ENCODE peak calls at places on chromosomes 7 and 10, in nine cellular contexts. O, Z, I, Y, E, L, R, P and S are unnamed samples.

GRCh38 chr10:62171791-62172190 is 96.9 kb downstream of the RTKN2 start:
- DNase-seq in O (no peak), Z (no peak), I (no peak), Y (no peak), E (no peak), L (no peak), R (no peak), P (no peak), S (no peak)

GRCh38 chr10:131847241-131847783 is 53.5 kb upstream of the PPP2R2D start:
- DNase-seq in O (no peak), Z (no peak), I (peak), Y (no peak), E (no peak), L (no peak), R (no peak), P (no peak), S (no peak)

GRCh38 chr10:122152544-122152943 is 118.6 kb upstream of the BTBD16 start:
- DNase-seq in O (peak), Z (no peak), I (peak), Y (no peak), E (peak), L (peak), R (no peak), P (peak), S (peak)

GRCh38 chr10:124181656-124182055 is 88.3 kb upstream of the CHST15 start:
- DNase-seq in O (no peak), Z (no peak), I (no peak), Y (no peak), E (no peak), L (no peak), R (no peak), P (no peak), S (no peak)

GRCh38 chr10:3886666-3887251 is 101.8 kb upstream of the KLF6 start:
- DNase-seq in O (no peak), Z (peak), I (peak), Y (no peak), E (no peak), L (peak), R (peak), P (peak), S (no peak)

GRCh38 chr10:49518982-49519578 is 19.8 kb downstream of the ERCC6 start:
- DNase-seq in O (no peak), Z (peak), I (no peak), Y (no peak), E (peak), L (peak), R (peak), P (no peak), S (peak)

GRCh38 chr7:142796001-142796500 is 25.3 kb downstream of the PRSS2 start:
- DNase-seq in O (no peak), Z (no peak), I (no peak), Y (no peak), E (no peak), L (no peak), R (no peak), P (no peak), S (no peak)

GRCh38 chr10:132862485-132863420 is 76.8 kb upstream of the NKX6-2 start:
- DNase-seq in O (peak), Z (no peak), I (peak), Y (no peak), E (no peak), L (no peak), R (peak), P (peak), S (no peak)

GRCh38 chr7:70580161-70580560 is 551.8 kb upstream of the GALNT17 start:
- DNase-seq in O (no peak), Z (no peak), I (no peak), Y (no peak), E (no peak), L (no peak), R (no peak), P (no peak), S (no peak)

GRCh38 chr10:112793197-112793921 is 156.7 kb upstream of the TCF7L2 start:
- DNase-seq in O (no peak), Z (no peak), I (no peak), Y (no peak), E (no peak), L (no peak), R (no peak), P (no peak), S (no peak)

GRCh38 chr10:96764345-96764744 is 44.0 kb upstream of the PIK3AP1 start:
- DNase-seq in O (no peak), Z (no peak), I (no peak), Y (peak), E (no peak), L (no peak), R (no peak), P (no peak), S (no peak)

GRCh38 chr10:16787361-16787791 is 29.8 kb downstream of the RSU1 start:
- DNase-seq in O (no peak), Z (no peak), I (no peak), Y (no peak), E (no peak), L (no peak), R (no peak), P (no peak), S (no peak)

GRCh38 chr7:29612596-29612995 is 49.0 kb downstream of the PRR15 start:
- DNase-seq in O (no peak), Z (no peak), I (no peak), Y (no peak), E (no peak), L (no peak), R (no peak), P (no peak), S (no peak)

GRCh38 chr7:18499407-18500197 is 4.1 kb downstream of the HDAC9 start:
- DNase-seq in O (no peak), Z (no peak), I (no peak), Y (no peak), E (peak), L (no peak), R (peak), P (no peak), S (peak)

GRCh38 chr7:80257751-80258150 is 123.1 kb downstream of the GNAI1 start:
- DNase-seq in O (no peak), Z (no peak), I (no peak), Y (no peak), E (no peak), L (no peak), R (no peak), P (no peak), S (no peak)

GRCh38 chr7:194996-195829 is 2.8 kb downstream of the FAM20C start:
- DNase-seq in O (no peak), Z (no peak), I (no peak), Y (no peak), E (no peak), L (peak), R (no peak), P (no peak), S (no peak)

GRCh38 chr7:8719102-8719501 is 285.7 kb downstream of the NXPH1 start:
- DNase-seq in O (no peak), Z (no peak), I (no peak), Y (no peak), E (no peak), L (no peak), R (no peak), P (no peak), S (no peak)

GRCh38 chr10:14063531-14064317 is 267.0 kb downstream of the FRMD4A start:
- DNase-seq in O (peak), Z (no peak), I (peak), Y (no peak), E (no peak), L (no peak), R (no peak), P (peak), S (peak)

GRCh38 chr10:103983367-103983911 is 16.5 kb downstream of the SLK start:
- DNase-seq in O (no peak), Z (no peak), I (no peak), Y (no peak), E (no peak), L (no peak), R (no peak), P (no peak), S (no peak)

DNA sequence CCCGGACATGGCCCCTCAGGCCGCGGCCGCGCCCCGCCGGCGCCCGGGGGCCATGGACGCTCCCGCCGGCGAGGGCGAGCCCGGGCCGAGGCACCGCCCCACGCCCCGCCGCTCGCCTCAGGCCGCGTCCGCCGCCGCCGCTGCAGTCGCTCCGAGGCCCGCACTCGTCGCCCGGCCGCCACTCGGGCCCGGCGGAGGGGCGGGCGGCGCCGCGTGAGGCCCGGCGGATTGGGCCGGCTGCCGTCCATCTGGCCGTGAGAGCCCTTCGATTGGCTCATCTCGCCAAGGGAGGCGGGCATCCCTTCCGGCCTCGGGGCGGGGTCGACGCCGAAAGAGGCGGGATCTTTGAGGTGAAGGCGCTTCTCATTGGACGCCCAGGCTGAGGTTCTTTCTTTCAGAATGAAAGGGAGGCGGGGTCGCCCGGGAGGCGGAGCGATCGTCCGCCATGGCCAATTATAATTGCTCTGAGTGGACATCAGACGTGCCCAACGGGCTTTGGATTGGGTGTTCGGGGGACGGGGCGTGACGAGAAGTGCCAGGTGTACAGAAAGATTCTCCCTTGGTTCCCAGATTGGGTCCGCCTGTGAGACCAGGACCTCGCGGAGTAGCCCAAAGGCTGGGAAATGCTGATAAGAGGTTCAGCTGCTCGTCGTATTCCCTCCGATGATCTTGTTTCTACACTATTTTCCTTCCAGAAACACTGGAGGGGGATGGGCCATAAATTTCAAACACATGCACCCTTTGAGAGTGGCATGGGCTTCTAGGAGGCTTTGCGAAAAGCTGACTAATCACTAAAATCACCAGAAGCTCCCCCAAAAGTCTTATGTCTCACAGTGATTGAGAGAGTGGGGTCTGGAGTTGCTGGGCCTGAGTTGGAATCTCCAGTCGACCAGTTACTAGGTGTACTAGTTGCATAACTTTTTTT is at the start of gene GNA12:
- DNase-seq in O (peak), Z (peak), I (peak), Y (peak), E (peak), L (peak), R (peak), P (peak), S (peak)
- TF ChIP-seq POLR2A in O (peak), Z (peak), I (peak), Y (peak), E (peak), L (peak), R (peak), P (no peak), S (peak)

GRCh38 chr7:73717991-73718405 is 1.5 kb downstream of the STX1A start:
- DNase-seq in O (no peak), Z (no peak), I (no peak), Y (peak), E (no peak), L (no peak), R (no peak), P (no peak), S (no peak)
- TF ChIP-seq POLR2A in O (no peak), Z (no peak), I (no peak), Y (no peak), E (no peak), L (no peak), R (no peak), P (no peak), S (no peak)

GRCh38 chr7:26101471-26102151 is 50.4 kb upstream of the NFE2L3 start:
- DNase-seq in O (no peak), Z (no peak), I (no peak), Y (peak), E (no peak), L (no peak), R (no peak), P (peak), S (no peak)
- TF ChIP-seq POLR2A in O (peak), Z (no peak), I (no peak), Y (no peak), E (no peak), L (no peak), R (no peak), P (no peak), S (no peak)

GRCh38 chr10:73894245-73894971 is 16.5 kb upstream of the PLAU start:
- DNase-seq in O (no peak), Z (no peak), I (no peak), Y (no peak), E (no peak), L (no peak), R (no peak), P (no peak), S (no peak)
- TF ChIP-seq POLR2A in O (no peak), Z (no peak), I (no peak), Y (no peak), E (no peak), L (no peak), R (no peak), P (no peak), S (no peak)

GRCh38 chr10:1056326-1057105 is at the start of gene WDR37:
- DNase-seq in O (peak), Z (peak), I (peak), Y (peak), E (peak), L (peak), R (peak), P (peak), S (peak)
- TF ChIP-seq POLR2A in O (peak), Z (peak), I (peak), Y (peak), E (peak), L (peak), R (peak), P (peak), S (peak)

GRCh38 chr7:128740996-128741395 is 1.8 kb downstream of the CALU start:
- DNase-seq in O (no peak), Z (no peak), I (no peak), Y (no peak), E (no peak), L (no peak), R (no peak), P (no peak), S (no peak)

GRCh38 chr7:128739990-128740682 is 977 bp downstream of the CALU start:
- DNase-seq in O (no peak), Z (no peak), I (no peak), Y (no peak), E (no peak), L (no peak), R (no peak), P (no peak), S (no peak)

GRCh38 chr7:128737867-128738390 is 1.2 kb upstream of the CALU start:
- DNase-seq in O (no peak), Z (peak), I (no peak), Y (no peak), E (no peak), L (no peak), R (no peak), P (no peak), S (no peak)

GRCh38 chr7:128738570-128739047 is 550 bp upstream of the CALU start:
- DNase-seq in O (no peak), Z (no peak), I (no peak), Y (peak), E (no peak), L (no peak), R (no peak), P (no peak), S (no peak)

GRCh38 chr7:128739048-128739962 is at the start of gene CALU:
- DNase-seq in O (peak), Z (peak), I (peak), Y (peak), E (peak), L (peak), R (peak), P (peak), S (peak)
- TF ChIP-seq POLR2A in O (peak), Z (peak), I (peak), Y (peak), E (peak), L (peak), R (peak), P (peak), S (peak)

GRCh38 chr10:126062132-126063032 is 166.0 kb downstream of the FANK1 start:
- DNase-seq in O (peak), Z (peak), I (peak), Y (peak), E (no peak), L (peak), R (peak), P (peak), S (peak)
- TF ChIP-seq POLR2A in O (no peak), Z (no peak), I (no peak), Y (no peak), E (no peak), L (peak), R (no peak), P (no peak), S (no peak)

DNA sequence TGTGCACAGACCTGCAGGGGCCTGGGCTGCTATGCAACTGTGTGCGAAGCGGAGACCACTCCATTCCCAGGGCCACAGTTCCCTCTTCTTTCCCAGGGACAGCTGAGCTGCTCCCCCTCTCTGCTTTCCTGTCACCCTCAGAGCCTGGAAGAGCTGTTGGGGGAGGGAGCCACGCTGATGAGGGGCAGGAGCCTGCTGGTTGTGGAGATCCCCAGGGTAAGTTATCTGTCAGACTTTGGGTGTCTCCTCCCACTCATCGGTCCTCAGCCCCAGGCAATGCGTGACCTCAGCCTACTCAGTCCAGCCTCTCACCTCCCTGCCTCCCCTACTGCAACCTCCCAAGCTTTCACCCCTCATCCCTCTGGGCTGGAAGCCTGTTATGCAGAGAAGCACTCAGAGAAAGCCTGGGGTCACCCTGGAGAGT is 53.5 kb downstream of the ZNF467 start:
- DNase-seq in O (no peak), Z (no peak), I (no peak), Y (no peak), E (no peak), L (peak), R (no peak), P (no peak), S (no peak)
- TF ChIP-seq POLR2A in O (no peak), Z (no peak), I (no peak), Y (no peak), E (no peak), L (no peak), R (no peak), P (no peak), S (no peak)

DNA sequence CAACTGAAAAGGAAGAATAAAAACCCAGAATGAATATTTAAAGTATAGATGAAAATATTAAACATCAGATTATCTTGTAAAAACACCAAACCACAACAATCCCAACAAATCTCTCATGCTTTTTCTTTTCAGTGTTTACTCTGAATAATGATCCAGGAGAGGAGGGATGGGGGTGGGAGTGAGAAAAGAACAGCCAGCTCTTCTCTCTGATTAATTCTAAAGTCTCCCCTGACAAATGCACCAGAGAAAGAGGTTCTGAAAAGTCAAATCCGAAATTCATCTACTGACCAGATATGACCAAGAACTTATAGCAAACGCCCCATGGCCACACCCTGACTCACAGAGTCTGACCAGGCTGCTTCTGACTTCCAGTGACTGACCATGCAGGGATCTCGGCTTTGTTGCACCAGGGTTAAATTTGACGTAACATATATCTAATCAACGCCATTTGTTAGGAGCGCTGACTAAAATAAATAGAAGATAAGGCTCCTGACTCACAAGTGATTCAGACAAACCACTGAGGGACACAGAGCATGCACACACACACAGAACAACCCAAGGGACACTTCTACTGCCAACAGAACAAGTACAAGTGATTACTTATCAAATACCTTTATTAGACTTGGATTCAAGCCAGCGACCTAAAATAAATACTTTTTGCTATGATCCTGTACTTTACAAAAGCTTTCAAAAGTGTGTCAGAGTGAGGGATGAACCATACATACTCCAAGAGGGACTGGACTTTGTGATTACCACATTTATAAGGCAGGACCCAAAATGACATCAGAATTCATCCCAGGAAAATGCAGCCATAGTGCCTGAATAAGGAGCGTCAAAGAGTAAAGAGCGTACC is 9.3 kb upstream of the SPOCK2 start:
- DNase-seq in O (no peak), Z (peak), I (no peak), Y (no peak), E (no peak), L (peak), R (peak), P (no peak), S (no peak)
- TF ChIP-seq POLR2A in O (no peak), Z (no peak), I (no peak), Y (peak), E (no peak), L (peak), R (no peak), P (no peak), S (no peak)

GRCh38 chr7:5692112-5692844 is 89.2 kb downstream of the RNF216 start:
- DNase-seq in O (peak), Z (peak), I (peak), Y (no peak), E (peak), L (peak), R (peak), P (peak), S (peak)
- TF ChIP-seq POLR2A in O (no peak), Z (no peak), I (peak), Y (no peak), E (no peak), L (peak), R (peak), P (peak), S (no peak)